ENCODE peak calls at places on chromosomes 4 and X, in five cellular contexts. X is HepG2, K is fibroblast of lung, I is IMR-90, V is gastrocnemius medialis. O is an unnamed sample. For H3K27me3, the result is how much of the 10 kb centered on the place peaks cover.

GRCh38 chr4:122665148-122665547 is 44.3 kb upstream of the IL21 start:
- DNase-seq in X (no peak), K (peak), I (no peak), V (no peak), O (peak)

GRCh38 chr4:185510803-185511202 is 24.5 kb downstream of the PDLIM3 start:
- DNase-seq in X (no peak), K (no peak), I (no peak), V (no peak), O (no peak)

GRCh38 chr4:177250056-177250696 is 59.5 kb upstream of the NEIL3 start:
- DNase-seq in X (peak), K (peak), I (peak), V (peak), O (no peak)

GRCh38 chrX:123013141-123013540 is 170.9 kb upstream of the GRIA3 start:
- DNase-seq in X (no peak), K (peak), I (no peak), V (no peak), O (no peak)

GRCh38 chr4:95360911-95361695 is 187.7 kb downstream of the UNC5C start:
- DNase-seq in X (no peak), K (no peak), I (no peak), V (no peak), O (no peak)

GRCh38 chrX:1592863-1593201 is 1.4 kb downstream of the AKAP17A start:
- DNase-seq in X (no peak), K (no peak), I (peak), V (no peak), O (no peak)

GRCh38 chr4:26999689-27000088 is 139.0 kb downstream of the STIM2 start:
- DNase-seq in X (no peak), K (no peak), I (no peak), V (no peak), O (no peak)

GRCh38 chrX:13898084-13898483 is 81.2 kb upstream of the GPM6B start:
- DNase-seq in X (no peak), K (no peak), I (peak), V (peak), O (no peak)

GRCh38 chr4:76485450-76485849 is 50.4 kb downstream of the SHROOM3 start:
- DNase-seq in X (peak), K (peak), I (no peak), V (no peak), O (no peak)

GRCh38 chrX:50375481-50376267 is 95.0 kb downstream of the DGKK start:
- DNase-seq in X (no peak), K (no peak), I (no peak), V (no peak), O (peak)

GRCh38 chr4:137627938-137628460 is 95.7 kb upstream of the PCDH18 start:
- DNase-seq in X (no peak), K (no peak), I (no peak), V (no peak), O (no peak)

GRCh38 chr4:82123934-82124333 is 249.9 kb downstream of the HNRNPD start:
- DNase-seq in X (no peak), K (no peak), I (no peak), V (no peak), O (no peak)

GRCh38 chr4:158211288-158211687 is 1.0 kb downstream of the TMEM144 start:
- DNase-seq in X (peak), K (no peak), I (no peak), V (no peak), O (no peak)

GRCh38 chr4:88706574-88706973 is 8.9 kb upstream of the NAP1L5 start:
- DNase-seq in X (peak), K (peak), I (peak), V (peak), O (no peak)

GRCh38 chr4:140106277-140106842 is 47.6 kb downstream of the MAML3 start:
- DNase-seq in X (no peak), K (no peak), I (no peak), V (no peak), O (no peak)

GRCh38 chr4:119300388-119301131 is 21.4 kb downstream of the FABP2 start:
- DNase-seq in X (peak), K (peak), I (peak), V (peak), O (peak)

GRCh38 chr4:39814403-39815185 is 116.7 kb downstream of the UBE2K start:
- DNase-seq in X (peak), K (peak), I (peak), V (no peak), O (no peak)

GRCh38 chr4:10405672-10406071 is 51.6 kb downstream of the ZNF518B start:
- DNase-seq in X (no peak), K (no peak), I (no peak), V (no peak), O (no peak)

DNA sequence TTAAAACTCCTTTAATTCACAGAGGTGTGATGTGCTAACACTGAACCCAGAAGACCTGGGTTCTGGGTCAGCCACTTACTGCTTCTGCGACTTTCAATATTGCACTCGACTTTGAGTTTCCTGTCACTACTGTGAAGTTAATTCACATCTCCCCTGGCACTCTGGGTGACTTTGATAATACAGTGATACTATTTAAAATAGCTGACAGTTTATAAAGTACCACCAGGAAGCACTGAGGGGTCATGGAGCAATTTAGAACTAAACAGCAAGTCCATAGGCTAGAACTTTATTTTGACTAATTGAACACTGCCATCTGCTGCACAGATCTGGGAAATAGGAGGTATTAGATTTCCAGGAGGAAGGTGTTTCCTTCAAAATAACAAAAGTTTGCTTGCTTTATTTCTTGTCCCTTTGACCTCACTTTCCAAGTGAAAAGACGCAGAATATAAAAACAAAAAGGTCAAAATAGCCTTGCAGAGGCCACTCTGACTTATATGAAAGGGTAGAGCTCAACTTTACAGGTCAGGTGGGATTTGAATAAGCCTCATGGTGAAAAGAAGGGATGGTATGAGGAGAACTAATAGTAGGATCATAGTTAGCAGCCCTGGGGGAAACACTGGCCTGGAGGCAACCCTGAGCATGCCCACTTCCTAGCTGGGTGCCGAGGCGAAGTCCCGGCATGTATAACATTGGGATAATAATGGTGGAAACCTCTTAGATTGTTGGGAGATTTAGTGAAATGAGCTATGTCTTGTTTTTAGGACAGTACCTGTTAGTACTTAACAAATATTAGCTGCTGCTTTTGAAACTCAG is 53.4 kb downstream of the ZNF518B start:
- DNase-seq in X (peak), K (peak), I (peak), V (no peak), O (no peak)
- TF ChIP-seq CTCF in X (peak), K (peak), I (peak), V (peak), O (peak)

DNA sequence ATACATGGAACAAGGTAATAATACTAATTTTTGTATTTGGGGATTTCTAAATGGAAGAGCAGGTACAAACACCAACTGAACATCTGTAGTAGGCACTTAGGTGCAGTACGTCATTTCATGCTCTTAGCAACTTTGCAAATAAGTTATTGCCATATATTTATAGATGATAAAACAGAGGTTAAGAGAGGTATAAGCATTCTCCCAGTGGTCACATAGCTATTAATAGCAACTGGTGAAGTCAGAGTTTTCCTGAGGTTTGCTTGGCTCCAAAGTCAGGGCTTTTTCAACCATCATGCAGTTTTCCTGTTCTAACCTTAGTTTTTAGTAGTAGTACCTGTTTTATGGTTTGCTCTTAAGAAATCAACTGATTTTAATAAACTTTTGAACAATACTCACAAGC is 10.9 kb downstream of the ARHGEF38 start:
- DNase-seq in X (no peak), K (no peak), I (no peak), V (no peak), O (no peak)
- H3K27me3 ChIP-seq in X (under half), K (under half), I (under half), V (under half), O (under half)

GRCh38 chr4:72494156-72494555 is 74.9 kb downstream of the ADAMTS3 start:
- DNase-seq in X (no peak), K (no peak), I (no peak), V (no peak), O (no peak)

GRCh38 chr4:72500214-72500613 is 68.8 kb downstream of the ADAMTS3 start:
- DNase-seq in X (no peak), K (peak), I (no peak), V (no peak), O (no peak)

DNA sequence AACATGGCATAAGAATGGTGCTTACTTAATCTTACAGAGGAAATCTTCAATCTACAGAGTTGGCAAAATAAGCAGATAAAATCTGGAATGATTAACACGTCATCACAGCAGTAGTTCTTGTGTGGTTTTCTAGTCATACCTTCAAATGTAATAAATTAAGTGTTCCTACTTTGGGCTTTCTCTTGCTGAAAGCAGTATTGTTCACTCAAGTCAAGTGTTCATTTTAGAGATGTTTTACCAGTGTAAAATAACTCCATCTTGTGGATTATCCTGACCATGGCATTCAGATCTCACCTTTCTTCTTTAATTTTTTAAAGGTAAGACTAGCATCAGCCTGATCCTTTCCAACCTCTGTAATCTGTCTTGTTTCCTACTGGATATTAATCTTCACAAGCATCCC is 72.9 kb downstream of the ADAMTS3 start:
- DNase-seq in X (no peak), K (peak), I (no peak), V (no peak), O (no peak)
- TF ChIP-seq CTCF in X (no peak), K (no peak), I (peak), V (no peak), O (no peak)

DNA sequence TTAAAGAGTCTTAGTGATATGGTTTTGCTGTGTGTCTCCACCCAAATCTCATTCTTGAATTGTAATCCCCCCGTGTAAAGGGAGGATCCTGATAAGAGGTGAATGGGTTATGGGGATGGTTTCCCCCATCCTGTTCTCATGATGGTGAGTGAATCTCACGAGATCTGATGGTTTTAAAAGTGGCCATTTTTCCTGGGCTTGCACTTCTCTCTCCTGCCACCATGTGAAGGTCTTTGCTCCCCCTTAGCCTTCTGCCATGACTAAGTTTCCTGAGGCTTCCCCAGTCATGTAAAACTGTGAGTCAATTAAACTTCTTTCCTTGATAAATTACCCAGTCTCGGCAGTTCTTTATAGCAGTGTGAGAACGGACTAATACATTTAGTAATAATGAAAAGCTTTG is 46.9 kb downstream of the ANTXR2 start:
- DNase-seq in X (no peak), K (peak), I (peak), V (no peak), O (no peak)
- H3K27me3 ChIP-seq in X (under half), K (under half), I (under half), V (under half), O (under half)

DNA sequence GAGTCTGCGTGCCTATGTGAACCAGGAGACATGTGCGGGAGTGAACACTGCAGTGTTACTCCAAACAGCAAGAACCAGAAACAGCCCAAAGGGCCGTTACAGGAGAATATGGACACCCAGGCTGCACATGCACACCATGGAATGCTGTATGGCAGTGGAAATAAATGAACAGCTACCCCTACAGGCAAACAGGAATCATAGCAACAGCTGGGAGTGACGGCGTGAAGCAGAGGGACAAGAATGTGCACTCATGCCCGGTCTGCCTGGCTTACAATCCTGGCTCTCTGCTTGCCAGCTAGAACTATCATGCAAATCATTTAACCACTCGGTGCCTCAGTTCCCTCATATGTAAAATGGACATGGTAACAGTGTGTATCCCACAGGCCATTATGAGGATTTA is 16.6 kb downstream of the GPKOW start:
- DNase-seq in X (peak), K (peak), I (peak), V (peak), O (no peak)
- TF ChIP-seq CTCF in X (peak), K (peak), I (peak), V (no peak), O (peak)

GRCh38 chrX:141945415-141945814 is 41.7 kb downstream of the MAGEC1 start:
- DNase-seq in X (no peak), K (no peak), I (no peak), V (no peak), O (no peak)
- H3K27me3 ChIP-seq in X (under half), K (under half), I (under half), V (under half), O (under half)